ENCODE peak calls at places on chromosome 17, in four cellular contexts. U is NCI-H2107; S is activated CD8-positive, alpha-beta T cell treated with anti-CD3 and anti-CD28 coated beads for 36 hours; H is progenitor cell of endocrine pancreas. O is an unnamed sample.

GRCh38 chr17:79970576-79971068 is 65.0 kb downstream of the TBC1D16 start:
- DNase-seq in U (no peak), S (peak), H (no peak), O (peak)

GRCh38 chr17:79818026-79818758 is 21.0 kb downstream of the CBX4 start:
- DNase-seq in U (no peak), H (no peak), S (no peak), O (no peak)

GRCh38 chr17:50495217-50495823 is 12.9 kb upstream of the MYCBPAP start:
- DNase-seq in U (no peak), H (no peak), S (no peak), O (no peak)

GRCh38 chr17:2282297-2282873 is 21.2 kb downstream of the SMG6 start:
- DNase-seq in H (no peak), U (no peak), S (no peak), O (no peak)

GRCh38 chr17:72249441-72249840 is 128.6 kb downstream of the SOX9 start:
- DNase-seq in U (no peak), S (no peak), H (no peak), O (no peak)

GRCh38 chr17:64219571-64219970 is 43.5 kb downstream of the TEX2 start:
- DNase-seq in H (no peak), S (no peak), U (no peak), O (no peak)

GRCh38 chr17:71237903-71238538 is 882.8 kb upstream of the SOX9 start:
- DNase-seq in H (no peak), U (peak), S (no peak), O (no peak)

GRCh38 chr17:65013613-65014391 is 42.7 kb downstream of the GNA13 start:
- DNase-seq in U (no peak), H (no peak), S (peak), O (no peak)

GRCh38 chr17:5582177-5582885 is 2.0 kb downstream of the NLRP1 start:
- DNase-seq in H (no peak), U (no peak), S (peak), O (no peak)

GRCh38 chr17:74374786-74375185 is 7.5 kb downstream of the GPR142 start:
- DNase-seq in H (no peak), S (no peak), U (no peak), O (no peak)